ENCODE peak calls at places on chromosomes 13 and 19, in four cellular contexts. One of them, this sample, is unnamed.

GRCh38 chr19:30313353-30313750 is 58.8 kb upstream of the ZNF536 start:
- ATAC-seq in upper lobe of left lung: no peak
- ATAC-seq in IMR-90: no peak
- ATAC-seq in K562: no peak
- ATAC-seq in this sample: no peak

GRCh38 chr19:54352546-54352945 is 12.2 kb downstream of the LAIR1 start:
- ATAC-seq in IMR-90: no peak
- ATAC-seq in upper lobe of left lung: no peak
- ATAC-seq in K562: no peak
- ATAC-seq in this sample: no peak

GRCh38 chr13:20525144-20525600 is 485 bp downstream of the CRYL1 start:
- ATAC-seq in K562: peak; percentile 23
- ATAC-seq in IMR-90: no peak
- ATAC-seq in upper lobe of left lung: peak; percentile 31
- ATAC-seq in this sample: peak; percentile 18

GRCh38 chr19:2064788-2065524 is 13.9 kb upstream of the MKNK2 start:
- ATAC-seq in IMR-90: no peak
- ATAC-seq in upper lobe of left lung: no peak
- ATAC-seq in K562: no peak
- ATAC-seq in this sample: no peak

GRCh38 chr19:1155352-1156304 is 18.4 kb downstream of the SBNO2 start:
- ATAC-seq in K562: no peak
- ATAC-seq in upper lobe of left lung: peak; percentile 39
- ATAC-seq in IMR-90: peak; percentile 52
- ATAC-seq in this sample: peak; percentile 17

GRCh38 chr13:19283836-19284235 is 102.2 kb upstream of the TUBA3C start:
- ATAC-seq in K562: no peak
- ATAC-seq in upper lobe of left lung: no peak
- ATAC-seq in IMR-90: no peak
- ATAC-seq in this sample: no peak

GRCh38 chr13:103436057-103436654 is 369.9 kb upstream of the SLC10A2 start:
- ATAC-seq in IMR-90: no peak
- ATAC-seq in K562: no peak
- ATAC-seq in upper lobe of left lung: no peak
- ATAC-seq in this sample: no peak

GRCh38 chr13:44223785-44224432 is 149.7 kb upstream of the SERP2 start:
- ATAC-seq in K562: no peak
- ATAC-seq in upper lobe of left lung: peak; percentile 48
- ATAC-seq in IMR-90: no peak
- ATAC-seq in this sample: no peak

GRCh38 chr19:2665103-2665502 is 37.4 kb downstream of the GNG7 start:
- ATAC-seq in upper lobe of left lung: no peak
- ATAC-seq in K562: no peak
- ATAC-seq in IMR-90: no peak
- ATAC-seq in this sample: no peak

GRCh38 chr13:47917022-47917574 is 84.0 kb downstream of the SUCLA2 start:
- ATAC-seq in K562: no peak
- ATAC-seq in IMR-90: no peak
- ATAC-seq in upper lobe of left lung: no peak
- ATAC-seq in this sample: no peak

GRCh38 chr19:14368011-14368513 is 13.2 kb upstream of the ADGRE5 start:
- ATAC-seq in upper lobe of left lung: peak; percentile 41
- ATAC-seq in IMR-90: no peak
- ATAC-seq in K562: no peak
- ATAC-seq in this sample: no peak

GRCh38 chr13:110216403-110217041 is 90.4 kb downstream of the COL4A1 start:
- ATAC-seq in K562: no peak
- ATAC-seq in IMR-90: peak; percentile 56
- ATAC-seq in upper lobe of left lung: peak; percentile 42
- ATAC-seq in this sample: peak; percentile 63

GRCh38 chr13:47005761-47006414 is 109.0 kb upstream of the HTR2A start:
- ATAC-seq in IMR-90: no peak
- ATAC-seq in upper lobe of left lung: no peak
- ATAC-seq in K562: no peak
- ATAC-seq in this sample: no peak

GRCh38 chr19:5434970-5435641 is 20.1 kb upstream of the ZNRF4 start:
- ATAC-seq in IMR-90: peak; percentile 73
- ATAC-seq in upper lobe of left lung: no peak
- ATAC-seq in K562: peak; percentile 78
- ATAC-seq in this sample: no peak

GRCh38 chr19:53308339-53308811 is 25.2 kb upstream of the ZNF845 start:
- ATAC-seq in K562: peak; percentile 74
- ATAC-seq in upper lobe of left lung: peak; percentile 51
- ATAC-seq in IMR-90: peak; percentile 60
- ATAC-seq in this sample: no peak

GRCh38 chr13:32022292-32022691 is 9.3 kb upstream of the FRY start:
- ATAC-seq in K562: peak; percentile 35
- ATAC-seq in IMR-90: peak; percentile 15
- ATAC-seq in upper lobe of left lung: peak; percentile 49
- ATAC-seq in this sample: no peak

GRCh38 chr13:52925775-52926285 is 77.4 kb upstream of the PCDH8 start:
- ATAC-seq in IMR-90: no peak
- ATAC-seq in K562: no peak
- ATAC-seq in upper lobe of left lung: no peak
- ATAC-seq in this sample: no peak

GRCh38 chr19:18204394-18205179 is 745 bp upstream of the RAB3A start:
- ATAC-seq in upper lobe of left lung: peak; percentile 1
- ATAC-seq in IMR-90: peak; percentile 22
- ATAC-seq in K562: peak; percentile 43
- ATAC-seq in this sample: peak; percentile 38

GRCh38 chr13:106105153-106105552 is 430.3 kb downstream of the EFNB2 start:
- ATAC-seq in IMR-90: no peak
- ATAC-seq in K562: no peak
- ATAC-seq in upper lobe of left lung: no peak
- ATAC-seq in this sample: no peak

GRCh38 chr19:39154626-39155100 is 29.1 kb downstream of the PAK4 start:
- ATAC-seq in K562: peak; percentile 92
- ATAC-seq in IMR-90: no peak
- ATAC-seq in upper lobe of left lung: peak; percentile 31
- ATAC-seq in this sample: no peak

GRCh38 chr19:48290341-48290922 is 20.6 kb downstream of the ZNF114 start:
- ATAC-seq in IMR-90: peak; percentile 70
- ATAC-seq in upper lobe of left lung: peak; percentile 60
- ATAC-seq in K562: peak; percentile 48
- ATAC-seq in this sample: peak; percentile 10

GRCh38 chr19:5892772-5893275 is 10.8 kb downstream of the NDUFA11 start:
- ATAC-seq in IMR-90: no peak
- ATAC-seq in upper lobe of left lung: no peak
- ATAC-seq in K562: no peak
- ATAC-seq in this sample: no peak

DNA sequence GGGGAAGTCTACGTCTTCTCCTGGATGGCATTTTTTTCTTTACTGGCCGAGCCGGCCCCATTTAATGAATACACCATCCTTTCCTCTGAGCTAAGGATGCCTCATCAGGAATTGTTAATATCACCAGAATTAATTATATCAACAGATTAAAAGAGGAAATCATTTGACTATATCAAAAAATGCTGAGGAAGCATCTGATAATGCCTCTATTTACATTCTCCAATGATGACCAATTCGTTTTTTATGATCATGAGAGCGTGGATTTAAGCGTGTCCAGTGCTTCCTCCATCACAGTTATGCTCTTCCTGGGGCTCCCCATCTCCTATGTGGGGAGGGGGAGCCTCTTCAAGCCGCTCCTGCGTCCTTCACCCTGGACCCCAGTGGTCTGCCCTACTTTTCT is 58.7 kb downstream of the TUBGCP3 start:
- ATAC-seq in K562: no peak
- ATAC-seq in upper lobe of left lung: no peak
- ATAC-seq in IMR-90: no peak
- ATAC-seq in this sample: no peak
- TF ChIP-seq CTCF in K562: no peak
- TF ChIP-seq CTCF in upper lobe of left lung: no peak
- TF ChIP-seq CTCF in IMR-90: no peak
- TF ChIP-seq CTCF in this sample: no peak

DNA sequence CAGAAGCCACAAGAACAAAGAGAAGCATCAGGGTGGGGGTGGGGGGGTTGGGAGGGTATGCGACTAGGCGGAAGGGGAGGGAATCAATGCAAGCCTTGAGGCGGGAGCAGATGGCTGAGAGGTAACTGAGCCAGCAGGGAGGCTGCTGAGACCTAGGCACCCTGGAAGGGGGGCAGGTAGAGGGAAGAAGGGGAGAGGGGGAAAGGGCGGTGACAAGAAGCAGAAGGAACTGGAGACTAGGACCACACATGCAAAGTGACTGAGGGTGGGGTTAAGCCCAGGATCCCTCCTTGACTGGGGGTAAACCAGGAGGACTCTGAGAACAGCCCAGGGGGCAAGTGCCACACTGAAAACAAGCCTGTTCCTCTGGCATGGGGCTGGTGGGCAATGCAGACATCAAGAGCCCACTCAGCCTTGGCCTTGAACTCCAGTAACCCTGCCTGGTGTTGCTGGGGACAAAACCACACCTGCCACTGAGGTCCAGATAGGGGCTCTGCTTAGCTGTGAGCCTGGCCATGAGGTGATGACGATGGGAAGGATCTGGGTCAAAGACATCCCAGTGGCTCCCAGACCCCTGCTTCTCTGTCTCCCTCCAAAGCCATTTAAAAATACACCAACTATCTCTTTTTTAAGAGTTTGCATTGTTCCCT is 20.3 kb downstream of the OPA3 start:
- ATAC-seq in upper lobe of left lung: no peak
- ATAC-seq in IMR-90: no peak
- ATAC-seq in K562: no peak
- ATAC-seq in this sample: no peak
- TF ChIP-seq POLR2A in upper lobe of left lung: no peak
- TF ChIP-seq POLR2A in IMR-90: no peak
- TF ChIP-seq POLR2A in K562: no peak
- TF ChIP-seq POLR2A in this sample: no peak

DNA sequence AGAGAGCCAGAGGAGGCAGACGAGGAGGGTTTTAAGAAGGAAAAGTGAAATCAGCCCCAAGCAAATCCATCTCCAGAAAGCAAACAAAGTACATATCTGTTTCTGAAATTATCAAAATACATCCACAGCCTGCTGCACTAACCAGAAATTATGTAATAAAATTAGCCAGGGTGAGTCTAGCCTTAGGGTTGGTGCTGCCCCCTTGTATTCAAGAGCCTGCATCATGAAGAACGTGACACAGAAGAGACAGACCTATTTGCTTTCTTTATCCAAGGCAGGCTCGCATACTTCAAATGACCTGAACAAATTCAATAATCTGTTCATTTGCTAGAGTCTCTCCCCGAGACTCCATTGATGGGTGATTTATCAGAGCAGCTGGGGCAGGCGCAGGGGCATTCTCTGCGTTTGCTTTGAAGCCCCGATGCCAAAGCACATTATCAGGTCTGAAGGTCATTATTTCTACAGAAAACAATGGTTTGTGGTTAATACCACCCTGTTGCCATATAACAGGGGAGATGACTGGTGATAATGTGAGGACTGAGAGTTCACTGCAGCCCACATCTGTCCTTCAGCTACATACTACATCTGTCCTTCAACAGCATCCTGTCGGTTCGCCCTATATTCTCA is 520.4 kb downstream of the DIAPH3 start:
- ATAC-seq in K562: no peak
- ATAC-seq in IMR-90: no peak
- ATAC-seq in upper lobe of left lung: no peak
- ATAC-seq in this sample: no peak
- TF ChIP-seq CTCF in K562: no peak
- TF ChIP-seq CTCF in IMR-90: no peak
- TF ChIP-seq CTCF in upper lobe of left lung: no peak
- TF ChIP-seq CTCF in this sample: no peak

DNA sequence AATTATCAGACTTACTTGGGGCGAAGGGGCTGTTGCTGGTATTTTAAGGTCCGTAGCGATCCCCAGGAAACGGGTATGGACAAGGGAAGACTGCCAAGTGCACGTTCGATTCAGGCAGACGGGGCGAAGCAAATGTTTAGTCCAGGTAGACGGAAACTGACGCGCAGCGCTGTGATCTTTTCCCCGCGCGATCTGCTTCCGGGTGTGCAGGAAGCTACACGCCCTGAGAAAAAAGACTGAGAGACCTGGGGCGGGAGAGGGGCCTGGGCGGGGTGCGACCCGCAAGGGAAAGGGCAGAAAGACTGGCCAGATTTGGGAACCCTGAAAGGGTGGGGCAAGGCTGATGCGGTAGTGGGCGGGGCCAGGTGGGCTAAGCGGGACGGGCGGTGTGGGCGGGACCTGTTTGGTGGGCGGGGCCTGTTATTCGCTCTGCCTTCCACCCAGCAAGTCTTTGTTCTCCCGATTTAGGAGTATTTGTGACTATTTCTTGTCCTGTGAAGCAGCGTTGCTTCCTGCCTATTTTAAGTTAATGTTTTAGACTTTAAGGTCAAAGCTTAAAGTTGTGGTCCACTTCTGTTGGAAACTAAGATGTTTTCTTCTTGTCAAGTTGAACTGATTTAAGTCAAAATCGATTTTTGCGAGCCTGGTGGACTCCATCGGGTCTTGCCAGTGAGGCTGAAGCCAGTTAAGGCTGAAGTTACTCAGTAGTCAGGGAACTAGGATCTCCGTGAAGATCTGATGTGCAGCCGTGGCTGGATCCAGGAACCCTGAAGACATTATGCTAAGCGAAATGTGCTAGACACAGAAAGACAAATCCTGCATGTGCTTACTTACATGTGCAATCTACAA is at the start of gene ZNF836:
- ATAC-seq in K562: peak; percentile 97
- ATAC-seq in IMR-90: peak; percentile 96
- ATAC-seq in upper lobe of left lung: peak; percentile 98
- ATAC-seq in this sample: peak; percentile 95
- TF ChIP-seq POLR2A in K562: no peak
- TF ChIP-seq POLR2A in IMR-90: no peak
- TF ChIP-seq POLR2A in upper lobe of left lung: no peak
- TF ChIP-seq POLR2A in this sample: peak; percentile 21